ENCODE peak calls at places on chromosomes 2 and 18, in six cellular contexts. O, Y, Z, V, C and K are unnamed samples.

GRCh38 chr2:98027535-98027934 is 31.8 kb upstream of the TMEM131 start:
- DNase-seq in O (no peak), Y (no peak), Z (no peak), V (no peak), C (no peak), K (no peak)

GRCh38 chr18:45589559-45590041 is 25.7 kb upstream of the SLC14A2 start:
- DNase-seq in O (no peak), Y (no peak), Z (peak), V (peak), C (no peak), K (no peak)

GRCh38 chr18:46859855-46860254 is 57.5 kb downstream of the PIAS2 start:
- DNase-seq in O (no peak), Y (no peak), Z (no peak), V (no peak), C (no peak), K (no peak)

GRCh38 chr2:69674301-69674640 is 30.7 kb upstream of the AAK1 start:
- DNase-seq in O (no peak), Y (no peak), Z (no peak), V (no peak), C (no peak), K (no peak)

GRCh38 chr2:17539596-17539992 is 902 bp upstream of the VSNL1 start:
- DNase-seq in O (no peak), Y (peak), Z (no peak), V (no peak), C (peak), K (no peak)

GRCh38 chr2:148258124-148258523 is 237.2 kb downstream of the MBD5 start:
- DNase-seq in O (no peak), Y (no peak), Z (no peak), V (no peak), C (no peak), K (no peak)

GRCh38 chr18:54607213-54607934 is 16.3 kb downstream of the DYNAP start:
- DNase-seq in O (no peak), Y (no peak), Z (no peak), V (no peak), C (no peak), K (peak)

GRCh38 chr18:11983592-11983991 is 2.3 kb downstream of the IMPA2 start:
- DNase-seq in O (no peak), Y (peak), Z (no peak), V (no peak), C (no peak), K (no peak)

GRCh38 chr2:164323978-164324377 is 297.3 kb downstream of the GRB14 start:
- DNase-seq in O (no peak), Y (no peak), Z (no peak), V (no peak), C (no peak), K (no peak)

GRCh38 chr2:160142472-160142871 is 57.6 kb downstream of the ITGB6 start:
- DNase-seq in O (no peak), Y (no peak), Z (no peak), V (no peak), C (no peak), K (no peak)

GRCh38 chr18:21820035-21820810 is 79.6 kb downstream of the MIB1 start:
- DNase-seq in O (no peak), Y (no peak), Z (no peak), V (no peak), C (no peak), K (no peak)

GRCh38 chr2:207160115-207160514 is 5.6 kb downstream of the KLF7 start:
- DNase-seq in O (no peak), Y (no peak), Z (no peak), V (no peak), C (no peak), K (no peak)

GRCh38 chr18:62829936-62830335 is 114.6 kb downstream of the PHLPP1 start:
- DNase-seq in O (no peak), Y (no peak), Z (no peak), V (no peak), C (no peak), K (no peak)

GRCh38 chr2:125696573-125696972 is 959.4 kb upstream of the GYPC start:
- DNase-seq in O (no peak), Y (no peak), Z (no peak), V (no peak), C (no peak), K (peak)

GRCh38 chr2:183671233-183671632 is 547.0 kb downstream of the NUP35 start:
- DNase-seq in O (no peak), Y (no peak), Z (no peak), V (no peak), C (no peak), K (no peak)

GRCh38 chr2:102168026-102168425 is 18.8 kb upstream of the IL1RL2 start:
- DNase-seq in O (no peak), Y (no peak), Z (no peak), V (no peak), C (no peak), K (no peak)

GRCh38 chr2:219554369-219554768 is 10.5 kb downstream of the TMEM198 start:
- DNase-seq in O (no peak), Y (no peak), Z (no peak), V (no peak), C (no peak), K (no peak)

GRCh38 chr18:75489493-75490190 is 62.1 kb upstream of the SMIM21 start:
- DNase-seq in O (no peak), Y (no peak), Z (no peak), V (peak), C (no peak), K (no peak)

GRCh38 chr2:85409719-85410583 is at the start of gene CAPG:
- DNase-seq in O (no peak), Y (no peak), Z (peak), V (no peak), C (no peak), K (peak)

GRCh38 chr18:4751523-4751922 is 296.4 kb upstream of the DLGAP1 start:
- DNase-seq in O (no peak), Y (no peak), Z (no peak), V (no peak), C (no peak), K (no peak)

GRCh38 chr2:86074256-86074655 is 31.4 kb downstream of the POLR1A start:
- DNase-seq in O (no peak), Y (no peak), Z (no peak), V (no peak), C (no peak), K (no peak)

GRCh38 chr2:157302492-157303099 is 23.0 kb downstream of the ERMN start:
- DNase-seq in O (no peak), Y (no peak), Z (no peak), V (no peak), C (peak), K (no peak)

GRCh38 chr2:145682536-145683157 is 1162.7 kb upstream of the ZEB2 start:
- DNase-seq in O (no peak), Y (no peak), Z (no peak), V (no peak), C (no peak), K (no peak)

GRCh38 chr2:18559531-18559930 is 922 bp downstream of the RDH14 start:
- DNase-seq in O (no peak), Y (no peak), Z (no peak), V (no peak), C (no peak), K (no peak)

GRCh38 chr18:6013101-6013790 is 117.9 kb upstream of the TMEM200C start:
- DNase-seq in O (no peak), Y (no peak), Z (no peak), V (no peak), C (no peak), K (no peak)

GRCh38 chr18:22503803-22504202 is 86.1 kb upstream of the CTAGE1 start:
- DNase-seq in O (no peak), Y (no peak), Z (no peak), V (no peak), C (no peak), K (peak)

GRCh38 chr2:75547345-75548035 is 13.2 kb downstream of the EVA1A start:
- DNase-seq in O (no peak), Y (no peak), Z (no peak), V (no peak), C (no peak), K (no peak)

GRCh38 chr2:43406643-43407042 is 180.2 kb upstream of the ZFP36L2 start:
- DNase-seq in O (no peak), Y (no peak), Z (no peak), V (no peak), C (no peak), K (no peak)

GRCh38 chr2:112938904-112939303 is 27.9 kb downstream of the IL37 start:
- DNase-seq in O (no peak), Y (no peak), Z (no peak), V (no peak), C (no peak), K (peak)

GRCh38 chr2:207845202-207845864 is 75.6 kb upstream of the FZD5 start:
- DNase-seq in O (no peak), Y (no peak), Z (no peak), V (no peak), C (no peak), K (no peak)

GRCh38 chr18:76266226-76266991 is 228.6 kb downstream of the ZNF516 start:
- DNase-seq in O (no peak), Y (no peak), Z (no peak), V (no peak), C (no peak), K (no peak)

GRCh38 chr2:27212626-27213471 is 781 bp upstream of the SLC5A6 start:
- DNase-seq in O (no peak), Y (no peak), Z (no peak), V (no peak), C (no peak), K (peak)

GRCh38 chr2:1546023-1546591 is 132.8 kb downstream of the TPO start:
- DNase-seq in O (no peak), Y (peak), Z (no peak), V (no peak), C (peak), K (no peak)

GRCh38 chr2:240972636-240973521 is 25.5 kb upstream of the SNED1 start:
- DNase-seq in O (no peak), Y (no peak), Z (peak), V (no peak), C (peak), K (no peak)

GRCh38 chr2:12442627-12442928 is 274.2 kb upstream of the TRIB2 start:
- DNase-seq in O (no peak), Y (no peak), Z (no peak), V (no peak), C (no peak), K (no peak)

GRCh38 chr2:583666-584065 is 93.5 kb downstream of the TMEM18 start:
- DNase-seq in O (no peak), Y (no peak), Z (no peak), V (no peak), C (no peak), K (no peak)

GRCh38 chr2:224171226-224171625 is 132.1 kb upstream of the SERPINE2 start:
- DNase-seq in O (no peak), Y (no peak), Z (no peak), V (no peak), C (no peak), K (peak)

GRCh38 chr2:44801676-44802408 is 139.7 kb upstream of the SIX3 start:
- DNase-seq in O (no peak), Y (peak), Z (no peak), V (no peak), C (no peak), K (no peak)

GRCh38 chr2:171318463-171318934 is 115.3 kb downstream of the METTL8 start:
- DNase-seq in O (no peak), Y (peak), Z (peak), V (no peak), C (no peak), K (no peak)